ENCODE peak calls at places on chromosomes 5 and 9, in eight cellular contexts. P, T, M, S, N, B, U and C are unnamed samples. For H3K36me3, the result is how much of the 10 kb centered on the place peaks cover.

GRCh38 chr5:108259306-108259705 is 122.6 kb downstream of the FBXL17 start:
- DNase-seq in M (no peak), N (peak), B (no peak), T (no peak), U (no peak), S (peak), P (no peak), C (no peak)

GRCh38 chr5:74543162-74543995 is 97.1 kb downstream of the ENC1 start:
- DNase-seq in N (no peak), S (peak), P (peak), B (no peak), T (peak), U (peak), M (no peak), C (peak)

GRCh38 chr5:143229896-143230675 is 173.4 kb downstream of the NR3C1 start:
- DNase-seq in M (no peak), B (no peak), S (no peak), U (no peak), T (no peak), P (peak), N (no peak), C (no peak)

GRCh38 chr9:90029996-90030395 is 425.2 kb downstream of the GADD45G start:
- DNase-seq in N (no peak), S (peak), T (no peak), P (no peak), M (no peak), U (no peak), B (no peak), C (no peak)

GRCh38 chr9:77417570-77417969 is 230.6 kb downstream of the GNA14 start:
- DNase-seq in U (no peak), B (no peak), T (no peak), P (no peak), N (no peak), M (no peak), S (peak), C (no peak)

GRCh38 chr5:14062178-14062577 is 81.0 kb upstream of the TRIO start:
- DNase-seq in N (no peak), U (no peak), M (no peak), S (peak), T (no peak), P (no peak), B (no peak), C (no peak)

GRCh38 chr5:71699233-71699632 is 19.8 kb upstream of the CARTPT start:
- DNase-seq in M (no peak), N (no peak), B (no peak), U (no peak), S (no peak), T (no peak), P (no peak), C (no peak)

GRCh38 chr9:79189511-79189924 is 382.2 kb upstream of the TLE4 start:
- DNase-seq in M (no peak), B (no peak), S (peak), U (no peak), P (no peak), T (no peak), N (no peak), C (no peak)

GRCh38 chr5:74310386-74310785 is 330.1 kb downstream of the ENC1 start:
- DNase-seq in S (peak), M (no peak), P (no peak), B (no peak), U (no peak), T (no peak), N (no peak), C (no peak)

GRCh38 chr5:21806271-21806670 is 1046.9 kb downstream of the CDH12 start:
- DNase-seq in U (no peak), P (no peak), S (no peak), B (no peak), M (no peak), N (no peak), T (no peak), C (no peak)

GRCh38 chr9:97376902-97377301 is 35.0 kb upstream of the TDRD7 start:
- DNase-seq in P (no peak), T (no peak), S (no peak), B (no peak), N (no peak), M (no peak), U (no peak), C (no peak)

GRCh38 chr5:130425405-130425804 is 521.1 kb downstream of the CHSY3 start:
- DNase-seq in U (no peak), B (no peak), S (no peak), M (no peak), N (no peak), T (no peak), P (no peak), C (no peak)

GRCh38 chr9:34457266-34458012 is 931 bp downstream of the FAM219A start:
- DNase-seq in P (no peak), U (peak), M (peak), S (peak), T (peak), B (peak), N (peak), C (peak)

GRCh38 chr5:93581738-93582414 is 857 bp upstream of the NR2F1-AS1 start:
- DNase-seq in T (peak), N (no peak), P (no peak), B (no peak), M (no peak), U (no peak), S (peak), C (no peak)

GRCh38 chr5:167993771-167994170 is 297.7 kb upstream of the WWC1 start:
- DNase-seq in T (no peak), M (no peak), P (no peak), S (no peak), B (no peak), U (no peak), N (no peak), C (no peak)

GRCh38 chr9:100084145-100084478 is 14.7 kb downstream of the ERP44 start:
- DNase-seq in M (no peak), N (peak), U (no peak), B (no peak), P (no peak), S (no peak), T (no peak), C (no peak)

GRCh38 chr5:154309361-154309725 is 118.8 kb downstream of the GALNT10 start:
- DNase-seq in B (no peak), U (no peak), T (no peak), P (peak), M (no peak), S (peak), N (no peak), C (no peak)

GRCh38 chr9:79129865-79130480 is 441.8 kb upstream of the TLE4 start:
- DNase-seq in N (peak), T (peak), U (peak), P (peak), S (peak), B (no peak), M (no peak), C (no peak)

GRCh38 chr5:124980174-124980941 is 233.9 kb upstream of the ZNF608 start:
- DNase-seq in S (no peak), N (no peak), P (no peak), B (no peak), M (no peak), T (no peak), U (no peak), C (no peak)

GRCh38 chr5:108905818-108906217 is 158.1 kb downstream of the FER start:
- DNase-seq in P (no peak), N (no peak), M (no peak), S (peak), U (no peak), B (no peak), T (no peak), C (no peak)

GRCh38 chr9:136171009-136171800 is 33.7 kb downstream of the LHX3 start:
- DNase-seq in U (no peak), B (no peak), M (no peak), N (no peak), S (peak), P (no peak), T (no peak), C (no peak)

GRCh38 chr9:134099123-134099761 is 31.4 kb upstream of the BRD3 start:
- DNase-seq in M (peak), S (no peak), U (no peak), T (no peak), P (peak), B (no peak), N (peak), C (no peak)

GRCh38 chr5:145979270-145980223 is 43.2 kb downstream of the SH3RF2 start:
- DNase-seq in N (no peak), T (no peak), P (no peak), S (no peak), U (no peak), B (no peak), M (no peak), C (no peak)

GRCh38 chr9:70123695-70124094 is 80.0 kb downstream of the MAMDC2 start:
- DNase-seq in U (no peak), S (no peak), P (no peak), B (no peak), N (no peak), T (peak), M (no peak), C (no peak)

GRCh38 chr5:95114305-95114704 is 170.6 kb downstream of the MCTP1 start:
- DNase-seq in U (no peak), B (no peak), N (no peak), P (no peak), M (no peak), S (no peak), T (no peak), C (no peak)

GRCh38 chr9:127561491-127562270 is 50.4 kb upstream of the STXBP1 start:
- DNase-seq in P (peak), B (no peak), S (peak), M (peak), T (peak), U (peak), N (peak), C (peak)

GRCh38 chr5:74622944-74623343 is 17.6 kb downstream of the ENC1 start:
- DNase-seq in T (no peak), P (no peak), B (no peak), M (no peak), U (no peak), N (no peak), S (no peak), C (no peak)

GRCh38 chr9:92176068-92176799 is 61.0 kb upstream of the SPTLC1 start:
- DNase-seq in M (no peak), N (no peak), P (no peak), U (no peak), S (no peak), T (no peak), B (no peak), C (no peak)

GRCh38 chr9:8733096-8733954 is 933.7 kb upstream of the DMAC1 start:
- DNase-seq in P (no peak), N (no peak), S (peak), T (peak), U (peak), M (no peak), B (peak), C (no peak)

GRCh38 chr5:20678386-20678785 is 690.4 kb upstream of the CDH18 start:
- DNase-seq in M (no peak), N (no peak), S (no peak), P (no peak), U (no peak), T (no peak), B (no peak), C (no peak)

GRCh38 chr5:20683241-20683940 is 695.4 kb upstream of the CDH18 start:
- DNase-seq in B (no peak), M (no peak), P (no peak), U (no peak), T (no peak), N (no peak), S (no peak), C (no peak)

GRCh38 chr5:20678814-20679298 is 690.9 kb upstream of the CDH18 start:
- DNase-seq in S (peak), N (no peak), P (peak), B (no peak), T (no peak), M (no peak), U (no peak), C (no peak)

DNA sequence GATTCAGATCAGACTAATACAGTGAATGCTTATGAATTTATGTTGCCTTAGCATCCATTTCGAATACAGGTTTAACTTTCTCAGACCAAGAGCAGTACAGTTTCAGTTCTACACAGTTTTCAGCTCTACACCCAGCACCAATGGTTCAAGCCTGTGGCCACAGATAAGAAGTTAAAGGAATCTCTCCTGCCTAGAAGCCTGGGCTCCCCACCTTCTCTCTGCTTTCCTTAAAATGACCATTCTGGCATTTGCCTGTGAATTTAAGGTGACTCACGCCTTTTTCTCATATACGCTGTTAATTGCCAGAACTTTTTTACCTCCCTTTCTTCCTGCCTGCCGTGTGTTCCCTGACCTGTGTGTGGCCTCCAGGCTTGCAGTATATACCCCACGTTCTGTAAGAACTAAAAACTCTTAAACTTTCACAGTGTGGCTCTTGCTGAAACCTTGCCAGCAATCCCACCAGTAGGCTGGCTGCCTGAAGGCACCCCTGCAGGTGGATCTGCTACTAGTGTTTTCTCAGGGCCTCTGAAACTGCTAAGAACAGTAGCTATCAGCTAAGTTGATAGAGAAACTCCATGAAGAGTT is 692.8 kb upstream of the CDH18 start:
- DNase-seq in U (no peak), S (peak), N (no peak), P (no peak), M (no peak), B (no peak), T (no peak), C (no peak)
- TF ChIP-seq CTCF in U (no peak), S (no peak), N (no peak), P (no peak), M (no peak), B (no peak), T (no peak), C (no peak)

DNA sequence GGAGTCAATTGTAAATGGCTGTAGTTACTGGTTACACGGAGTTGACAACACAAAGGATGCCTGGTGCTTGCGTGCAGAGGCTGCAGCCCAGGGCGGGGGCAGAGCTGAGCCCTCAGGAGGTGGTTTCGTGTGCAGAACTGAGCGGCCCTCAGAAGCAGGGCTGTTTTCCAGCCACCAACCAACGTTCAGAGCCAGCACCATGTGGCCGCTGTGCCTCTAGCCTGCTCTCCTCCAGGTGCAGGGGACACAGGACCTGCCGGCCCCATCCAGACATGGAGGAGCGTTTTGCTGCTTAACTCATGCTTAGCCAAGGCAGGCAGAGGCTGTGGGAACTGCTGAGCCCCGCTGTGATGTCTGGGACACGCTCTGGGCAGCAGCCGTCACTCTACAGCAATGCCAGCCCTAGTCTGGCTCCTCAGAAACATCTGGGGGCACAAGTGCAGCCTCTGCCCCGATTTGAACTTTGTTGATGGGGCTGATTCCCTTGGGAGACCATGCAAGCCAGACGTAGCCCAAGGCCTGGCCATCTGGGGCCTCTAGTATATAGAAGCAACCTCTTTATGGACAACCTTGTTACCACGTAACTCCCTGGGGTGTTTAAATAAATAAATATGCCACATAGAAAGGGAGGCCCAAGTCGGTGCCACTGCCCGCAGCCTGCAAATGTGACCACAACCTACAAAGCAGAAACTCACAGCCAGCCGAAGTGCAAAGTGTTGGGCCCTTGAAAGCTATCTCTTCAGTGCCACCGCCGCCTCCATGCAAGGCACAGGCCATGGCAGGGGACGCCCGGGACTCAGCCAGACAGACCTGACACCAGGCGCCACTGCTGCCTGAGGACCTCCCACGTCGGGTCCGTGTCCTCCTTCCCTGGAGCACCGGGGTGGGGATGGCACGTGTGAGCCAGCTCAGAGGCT is 42.1 kb downstream of the NKD2 start:
- DNase-seq in U (peak), T (no peak), S (no peak), N (no peak), B (no peak), P (no peak), M (no peak), C (no peak)
- H3K36me3 ChIP-seq in U (under half), T (under half), S (under half), N (under half), B (under half), P (under half), M (under half), C (under half)

GRCh38 chr5:179344301-179345178 is 721 bp downstream of the ADAMTS2 start:
- DNase-seq in M (no peak), U (peak), N (no peak), S (no peak), T (peak), B (peak), P (no peak), C (no peak)
- TF ChIP-seq CTCF in M (no peak), U (no peak), N (no peak), S (no peak), T (no peak), B (no peak), P (no peak), C (peak)

GRCh38 chr9:120398286-120398685 is 181.7 kb downstream of the CDK5RAP2 start:
- DNase-seq in M (no peak), N (no peak), P (no peak), S (no peak), T (no peak), U (no peak), B (no peak), C (no peak)

GRCh38 chr9:120396926-120397325 is 183.0 kb downstream of the CDK5RAP2 start:
- DNase-seq in P (no peak), M (no peak), U (no peak), S (no peak), T (no peak), B (no peak), N (no peak), C (no peak)

GRCh38 chr9:120402741-120403542 is 177.0 kb downstream of the CDK5RAP2 start:
- DNase-seq in N (peak), T (no peak), U (no peak), S (peak), P (peak), B (peak), M (no peak), C (no peak)

GRCh38 chr9:120397453-120397852 is 182.5 kb downstream of the CDK5RAP2 start:
- DNase-seq in M (no peak), N (no peak), S (no peak), U (no peak), B (no peak), T (no peak), P (no peak), C (no peak)

DNA sequence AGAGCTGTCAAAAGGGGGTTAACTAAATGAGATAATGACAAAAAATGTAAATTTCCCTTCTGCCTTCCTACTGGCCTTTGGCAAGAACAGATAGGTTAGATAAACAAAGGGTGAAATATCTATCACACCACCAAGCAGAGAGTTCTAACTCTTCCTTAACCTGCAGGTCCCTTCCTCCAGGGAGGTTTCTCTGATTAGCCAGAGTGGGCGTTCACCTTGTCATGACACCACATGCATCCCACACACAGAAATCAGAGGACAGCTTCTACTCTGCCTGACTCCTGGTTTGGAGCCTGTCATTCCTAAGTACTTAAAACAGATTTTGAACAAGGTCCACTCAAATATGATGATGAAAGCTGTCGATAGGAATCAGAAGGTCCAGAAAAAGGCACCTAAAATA is 180.0 kb downstream of the CDK5RAP2 start:
- DNase-seq in M (no peak), U (no peak), S (no peak), T (no peak), P (no peak), B (no peak), N (no peak), C (no peak)
- H3K36me3 ChIP-seq in M (under half), U (under half), S (under half), T (under half), P (under half), B (under half), N (half or more), C (under half)

GRCh38 chr5:59506285-59506877 is 387.1 kb downstream of the PDE4D start:
- DNase-seq in M (no peak), N (no peak), B (no peak), P (no peak), S (no peak), U (no peak), T (no peak), C (no peak)
- TF ChIP-seq CTCF in M (no peak), N (no peak), B (no peak), P (peak), S (peak), U (peak), T (no peak), C (peak)